ENCODE peak calls at places on chromosome 5, in six cellular contexts. One of them, this sample, is unnamed.

GRCh38 chr5:83688321-83688720 is 32.3 kb downstream of the HAPLN1 start:
- DNase-seq in GM12892: no peak
- DNase-seq in H1: no peak
- DNase-seq in HepG2: no peak
- DNase-seq in K562: no peak
- DNase-seq in GM12878: no peak
- DNase-seq in this sample: no peak

GRCh38 chr5:58786035-58786434 is 203.2 kb downstream of the RAB3C start:
- DNase-seq in GM12892: no peak
- DNase-seq in H1: no peak
- DNase-seq in HepG2: no peak
- DNase-seq in K562: no peak
- DNase-seq in GM12878: no peak
- DNase-seq in this sample: no peak

GRCh38 chr5:139402561-139403158 is 1.2 kb downstream of the SPATA24 start:
- DNase-seq in GM12892: no peak
- DNase-seq in H1: peak
- DNase-seq in HepG2: peak
- DNase-seq in K562: peak
- DNase-seq in GM12878: no peak
- DNase-seq in this sample: no peak

GRCh38 chr5:117701067-117701466 is 1126.4 kb upstream of the SEMA6A start:
- DNase-seq in GM12892: no peak
- DNase-seq in H1: no peak
- DNase-seq in HepG2: no peak
- DNase-seq in K562: no peak
- DNase-seq in GM12878: no peak
- DNase-seq in this sample: no peak

GRCh38 chr5:147893820-147894219 is 12.5 kb downstream of the C5orf46 start:
- DNase-seq in GM12892: no peak
- DNase-seq in H1: no peak
- DNase-seq in HepG2: no peak
- DNase-seq in K562: no peak
- DNase-seq in GM12878: no peak
- DNase-seq in this sample: no peak

GRCh38 chr5:24864244-24864643 is 219.5 kb upstream of the CDH10 start:
- DNase-seq in GM12892: no peak
- DNase-seq in H1: no peak
- DNase-seq in HepG2: no peak
- DNase-seq in K562: no peak
- DNase-seq in GM12878: no peak
- DNase-seq in this sample: no peak

GRCh38 chr5:64944868-64945267 is 176.1 kb downstream of the CWC27 start:
- DNase-seq in GM12892: no peak
- DNase-seq in H1: no peak
- DNase-seq in HepG2: no peak
- DNase-seq in K562: no peak
- DNase-seq in GM12878: no peak
- DNase-seq in this sample: no peak

GRCh38 chr5:101084353-101084752 is 181.3 kb upstream of the ST8SIA4 start:
- DNase-seq in GM12892: no peak
- DNase-seq in H1: no peak
- DNase-seq in HepG2: no peak
- DNase-seq in K562: no peak
- DNase-seq in GM12878: no peak
- DNase-seq in this sample: no peak

GRCh38 chr5:139761501-139761900 is 34.1 kb upstream of the PSD2 start:
- DNase-seq in GM12892: no peak
- DNase-seq in H1: no peak
- DNase-seq in HepG2: no peak
- DNase-seq in K562: no peak
- DNase-seq in GM12878: no peak
- DNase-seq in this sample: no peak

GRCh38 chr5:158514353-158514960 is 585.3 kb downstream of the EBF1 start:
- DNase-seq in GM12892: no peak
- DNase-seq in H1: no peak
- DNase-seq in HepG2: no peak
- DNase-seq in K562: no peak
- DNase-seq in GM12878: no peak
- DNase-seq in this sample: no peak

GRCh38 chr5:13591621-13592020 is 352.9 kb downstream of the DNAH5 start:
- DNase-seq in GM12892: no peak
- DNase-seq in H1: no peak
- DNase-seq in HepG2: no peak
- DNase-seq in K562: no peak
- DNase-seq in GM12878: no peak
- DNase-seq in this sample: no peak

GRCh38 chr5:1003296-1003937 is 5.2 kb upstream of the NKD2 start:
- DNase-seq in GM12892: no peak
- DNase-seq in H1: no peak
- DNase-seq in HepG2: no peak
- DNase-seq in K562: no peak
- DNase-seq in GM12878: no peak
- DNase-seq in this sample: no peak

GRCh38 chr5:73640861-73641320 is 14.9 kb downstream of the ARHGEF28 start:
- DNase-seq in GM12892: no peak
- DNase-seq in H1: no peak
- DNase-seq in HepG2: no peak
- DNase-seq in K562: no peak
- DNase-seq in GM12878: no peak
- DNase-seq in this sample: no peak

GRCh38 chr5:123673107-123673506 is 161.1 kb downstream of the CSNK1G3 start:
- DNase-seq in GM12892: no peak
- DNase-seq in H1: no peak
- DNase-seq in HepG2: peak
- DNase-seq in K562: no peak
- DNase-seq in GM12878: no peak
- DNase-seq in this sample: no peak

GRCh38 chr5:177378884-177379883 is 5.0 kb upstream of the SLC34A1 start:
- DNase-seq in GM12892: no peak
- DNase-seq in H1: no peak
- DNase-seq in HepG2: peak
- DNase-seq in K562: peak
- DNase-seq in GM12878: no peak
- DNase-seq in this sample: no peak
- TF ChIP-seq POLR2A in GM12892: no peak
- TF ChIP-seq POLR2A in H1: no peak
- TF ChIP-seq POLR2A in HepG2: peak
- TF ChIP-seq POLR2A in K562: peak
- TF ChIP-seq POLR2A in GM12878: no peak
- TF ChIP-seq POLR2A in this sample: no peak

DNA sequence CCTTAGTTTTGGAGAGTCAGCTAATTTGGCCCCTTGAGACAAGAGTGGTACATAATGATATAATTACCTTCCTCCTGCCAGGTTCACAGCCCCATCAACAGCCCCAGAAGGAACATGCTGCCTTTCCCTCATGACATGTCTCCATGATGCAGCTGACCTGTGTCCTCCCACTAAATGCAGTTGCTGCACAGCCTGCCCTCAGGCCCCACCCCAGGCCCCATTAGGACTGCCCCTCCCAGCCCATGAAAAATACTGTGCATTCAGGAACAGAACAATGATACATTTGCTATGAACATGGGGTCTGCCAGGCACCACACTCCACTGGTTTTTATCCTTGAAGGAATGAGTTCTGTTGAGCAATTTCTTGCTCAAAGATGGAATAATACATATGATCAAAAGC is 176.4 kb downstream of the C5orf15 start:
- DNase-seq in GM12892: no peak
- DNase-seq in H1: no peak
- DNase-seq in HepG2: no peak
- DNase-seq in K562: no peak
- DNase-seq in GM12878: no peak
- DNase-seq in this sample: no peak
- TF ChIP-seq POLR2AphosphoS5 in GM12892: no peak
- TF ChIP-seq POLR2AphosphoS5 in H1: no peak
- TF ChIP-seq POLR2AphosphoS5 in HepG2: no peak
- TF ChIP-seq POLR2AphosphoS5 in K562: no peak
- TF ChIP-seq POLR2AphosphoS5 in GM12878: no peak
- TF ChIP-seq POLR2AphosphoS5 in this sample: no peak

GRCh38 chr5:33936381-33937016 is at the start of gene RXFP3:
- DNase-seq in GM12892: no peak
- DNase-seq in H1: peak
- DNase-seq in HepG2: no peak
- DNase-seq in K562: no peak
- DNase-seq in GM12878: no peak
- DNase-seq in this sample: no peak
- TF ChIP-seq TAF1 in GM12892: no peak
- TF ChIP-seq TAF1 in H1: no peak
- TF ChIP-seq TAF1 in HepG2: no peak
- TF ChIP-seq TAF1 in K562: no peak
- TF ChIP-seq TAF1 in GM12878: no peak
- TF ChIP-seq TAF1 in this sample: no peak

GRCh38 chr5:115289104-115289503 is 7.3 kb downstream of the CCDC112 start:
- DNase-seq in GM12892: no peak
- DNase-seq in H1: no peak
- DNase-seq in HepG2: no peak
- DNase-seq in K562: no peak
- DNase-seq in GM12878: no peak
- DNase-seq in this sample: no peak

GRCh38 chr5:115282131-115282530 is 14.3 kb downstream of the CCDC112 start:
- DNase-seq in GM12892: no peak
- DNase-seq in H1: no peak
- DNase-seq in HepG2: no peak
- DNase-seq in K562: no peak
- DNase-seq in GM12878: no peak
- DNase-seq in this sample: no peak

GRCh38 chr5:115284021-115284420 is 12.4 kb downstream of the CCDC112 start:
- DNase-seq in GM12892: no peak
- DNase-seq in H1: no peak
- DNase-seq in HepG2: no peak
- DNase-seq in K562: no peak
- DNase-seq in GM12878: no peak
- DNase-seq in this sample: no peak
- TF ChIP-seq POLR2A in GM12892: no peak
- TF ChIP-seq POLR2A in H1: no peak
- TF ChIP-seq POLR2A in HepG2: no peak
- TF ChIP-seq POLR2A in K562: no peak
- TF ChIP-seq POLR2A in GM12878: no peak
- TF ChIP-seq POLR2A in this sample: no peak

GRCh38 chr5:68669864-68670263 is 423.9 kb upstream of the SLC30A5 start:
- DNase-seq in GM12892: no peak
- DNase-seq in H1: no peak
- DNase-seq in HepG2: no peak
- DNase-seq in K562: no peak
- DNase-seq in GM12878: no peak
- DNase-seq in this sample: no peak
- TF ChIP-seq POLR2AphosphoS5 in GM12892: no peak
- TF ChIP-seq POLR2AphosphoS5 in H1: no peak
- TF ChIP-seq POLR2AphosphoS5 in HepG2: no peak
- TF ChIP-seq POLR2AphosphoS5 in K562: no peak
- TF ChIP-seq POLR2AphosphoS5 in GM12878: no peak
- TF ChIP-seq POLR2AphosphoS5 in this sample: no peak